ENCODE peak calls at places on chromosomes 11 and 22, in six cellular contexts. One of them, this sample, is unnamed.

GRCh38 chr22:17138451-17139042 is 17.4 kb upstream of the TMEM121B start:
- DNase-seq in naive thymus-derived CD8-positive, alpha-beta T cell: no peak
- DNase-seq in transverse colon: no peak
- DNase-seq in body of pancreas: no peak
- DNase-seq in MM.1S: no peak
- DNase-seq in pancreas: no peak
- DNase-seq in this sample: no peak

GRCh38 chr11:15800121-15800800 is 556.1 kb downstream of the SOX6 start:
- DNase-seq in naive thymus-derived CD8-positive, alpha-beta T cell: no peak
- DNase-seq in transverse colon: peak; percentile 21
- DNase-seq in body of pancreas: peak; percentile 33
- DNase-seq in MM.1S: no peak
- DNase-seq in pancreas: no peak
- DNase-seq in this sample: peak; percentile 21

GRCh38 chr11:128323381-128323780 is 264.0 kb downstream of the ETS1 start:
- DNase-seq in naive thymus-derived CD8-positive, alpha-beta T cell: peak; percentile 44
- DNase-seq in transverse colon: peak; percentile 40
- DNase-seq in body of pancreas: no peak
- DNase-seq in MM.1S: peak; percentile 31
- DNase-seq in pancreas: no peak
- DNase-seq in this sample: no peak

GRCh38 chr11:125433454-125434121 is 62.5 kb downstream of the FEZ1 start:
- DNase-seq in naive thymus-derived CD8-positive, alpha-beta T cell: no peak
- DNase-seq in transverse colon: peak; percentile 10
- DNase-seq in body of pancreas: peak; percentile 53
- DNase-seq in MM.1S: peak; percentile 48
- DNase-seq in pancreas: no peak
- DNase-seq in this sample: peak; percentile 41

GRCh38 chr11:88421530-88421929 is 84.0 kb upstream of the CTSC start:
- DNase-seq in naive thymus-derived CD8-positive, alpha-beta T cell: no peak
- DNase-seq in transverse colon: no peak
- DNase-seq in body of pancreas: no peak
- DNase-seq in MM.1S: peak; percentile 80
- DNase-seq in pancreas: no peak
- DNase-seq in this sample: no peak

GRCh38 chr11:95065336-95065735 is 1.4 kb upstream of the SRSF8 start:
- DNase-seq in naive thymus-derived CD8-positive, alpha-beta T cell: no peak
- DNase-seq in transverse colon: no peak
- DNase-seq in body of pancreas: no peak
- DNase-seq in MM.1S: no peak
- DNase-seq in pancreas: no peak
- DNase-seq in this sample: no peak

GRCh38 chr11:27807594-27807993 is 107.3 kb upstream of the BDNF start:
- DNase-seq in naive thymus-derived CD8-positive, alpha-beta T cell: no peak
- DNase-seq in transverse colon: no peak
- DNase-seq in body of pancreas: no peak
- DNase-seq in MM.1S: no peak
- DNase-seq in pancreas: no peak
- DNase-seq in this sample: no peak

GRCh38 chr11:30983810-30984441 is 385.6 kb downstream of the DCDC1 start:
- DNase-seq in naive thymus-derived CD8-positive, alpha-beta T cell: no peak
- DNase-seq in transverse colon: no peak
- DNase-seq in body of pancreas: no peak
- DNase-seq in MM.1S: no peak
- DNase-seq in pancreas: no peak
- DNase-seq in this sample: no peak

GRCh38 chr11:45922425-45923082 is at the start of gene LARGE2:
- DNase-seq in naive thymus-derived CD8-positive, alpha-beta T cell: no peak
- DNase-seq in transverse colon: peak; percentile 45
- DNase-seq in body of pancreas: peak; percentile 85
- DNase-seq in MM.1S: peak; percentile 20
- DNase-seq in pancreas: peak; percentile 92
- DNase-seq in this sample: no peak

GRCh38 chr11:102318469-102318868 is 1.2 kb downstream of the BIRC3 start:
- DNase-seq in naive thymus-derived CD8-positive, alpha-beta T cell: peak; percentile 40
- DNase-seq in transverse colon: peak; percentile 30
- DNase-seq in body of pancreas: no peak
- DNase-seq in MM.1S: peak; percentile 61
- DNase-seq in pancreas: no peak
- DNase-seq in this sample: no peak

GRCh38 chr11:7555067-7555699 is 41.4 kb downstream of the PPFIBP2 start:
- DNase-seq in naive thymus-derived CD8-positive, alpha-beta T cell: no peak
- DNase-seq in transverse colon: peak; percentile 86
- DNase-seq in body of pancreas: peak; percentile 86
- DNase-seq in MM.1S: no peak
- DNase-seq in pancreas: peak; percentile 71
- DNase-seq in this sample: peak; percentile 64

GRCh38 chr11:59141673-59142460 is 789 bp upstream of the FAM111A start:
- DNase-seq in naive thymus-derived CD8-positive, alpha-beta T cell: no peak
- DNase-seq in transverse colon: no peak
- DNase-seq in body of pancreas: no peak
- DNase-seq in MM.1S: no peak
- DNase-seq in pancreas: no peak
- DNase-seq in this sample: no peak

This sample was measured in heart right ventricle.